ENCODE peak calls at places on chromosomes 6 and 20, in six cellular contexts. P, Z, W, C, N and U are unnamed samples.
A peak's percentile ranks its signal among the peaks of the same experiment; 100 is the strongest.

GRCh38 chr20:10609276-10609675 is 64.5 kb downstream of the JAG1 start:
- DNase-seq in P (peak; percentile 92), Z (peak; percentile 71), W (no peak), C (no peak), N (no peak), U (no peak)

GRCh38 chr6:10861086-10861485 is 20.8 kb downstream of the GCM2 start:
- DNase-seq in P (no peak), Z (no peak), W (no peak), C (no peak), N (no peak), U (no peak)

GRCh38 chr20:16942702-16943101 is 194.5 kb downstream of the OTOR start:
- DNase-seq in P (peak; percentile 51), Z (no peak), W (no peak), C (no peak), N (no peak), U (no peak)

GRCh38 chr6:106360410-106360988 is at the start of gene CRYBG1:
- DNase-seq in P (no peak), Z (no peak), W (peak; percentile 23), C (peak; percentile 68), N (peak; percentile 78), U (peak; percentile 72)

GRCh38 chr6:149905911-149906371 is 8.0 kb upstream of the RAET1E start:
- DNase-seq in P (no peak), Z (no peak), W (no peak), C (no peak), N (no peak), U (no peak)

GRCh38 chr20:37516697-37517370 is 4.2 kb upstream of the NNAT start:
- DNase-seq in P (peak; percentile 82), Z (no peak), W (no peak), C (no peak), N (peak; percentile 44), U (no peak)

GRCh38 chr6:151740820-151741219 is 66.7 kb upstream of the ESR1 start:
- DNase-seq in P (no peak), Z (no peak), W (no peak), C (no peak), N (no peak), U (no peak)

GRCh38 chr6:118968416-118968815 is 33.5 kb upstream of the MCM9 start:
- DNase-seq in P (peak; percentile 8), Z (peak; percentile 5), W (peak; percentile 5), C (no peak), N (no peak), U (no peak)

GRCh38 chr6:141326925-141327324 is 805.8 kb upstream of the GJE1 start:
- DNase-seq in P (no peak), Z (no peak), W (no peak), C (no peak), N (no peak), U (no peak)

DNA sequence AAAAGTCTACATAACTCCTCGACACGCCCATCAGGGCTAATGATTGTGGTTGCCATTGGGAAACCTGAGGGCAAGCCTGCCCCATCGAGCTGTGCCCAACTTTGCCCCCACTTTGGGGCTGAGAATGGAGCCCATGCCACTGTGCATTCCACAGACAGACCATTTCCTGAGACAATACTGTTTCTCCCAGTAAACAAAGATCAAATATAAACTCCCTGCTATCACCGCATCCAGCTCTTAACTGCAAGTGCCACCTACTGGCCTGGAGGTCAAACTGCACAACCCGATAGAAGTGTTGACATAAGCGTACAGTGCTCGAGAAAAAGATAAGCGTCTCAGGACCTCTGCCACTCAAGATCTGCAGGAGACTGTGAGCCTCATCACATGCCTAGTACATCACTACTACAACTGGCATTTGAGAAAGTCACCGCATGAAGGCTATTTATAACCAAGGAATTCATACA is 4.7 kb upstream of the DEFB126 start:
- DNase-seq in P (no peak), Z (no peak), W (peak; percentile 51), C (no peak), N (no peak), U (no peak)
- TF ChIP-seq CTCF in P (peak; percentile 13), Z (no peak), W (peak; percentile 86), C (peak; percentile 44), N (peak; percentile 25), U (peak; percentile 34)

GRCh38 chr6:136288566-136289326 is 900 bp downstream of the BCLAF1 start:
- DNase-seq in P (peak; percentile 97), Z (peak; percentile 84), W (peak; percentile 68), C (peak; percentile 68), N (peak; percentile 63), U (peak; percentile 36)
- TF ChIP-seq CTCF in P (peak; percentile 23), Z (no peak), W (peak; percentile 53), C (peak; percentile 31), N (peak; percentile 19), U (peak; percentile 52)

GRCh38 chr6:3545156-3545555 is 88.3 kb upstream of the SLC22A23 start:
- DNase-seq in P (no peak), Z (no peak), W (no peak), C (no peak), N (no peak), U (no peak)
- TF ChIP-seq CTCF in P (no peak), Z (no peak), W (no peak), C (no peak), N (no peak), U (no peak)

GRCh38 chr6:28898710-28898965 is 25.1 kb downstream of the TRIM27 start:
- DNase-seq in P (no peak), Z (no peak), W (no peak), C (no peak), N (no peak), U (no peak)
- TF ChIP-seq CTCF in P (no peak), Z (no peak), W (peak; percentile 55), C (no peak), N (no peak), U (no peak)